ENCODE peak calls at places on chromosomes 1 and 21, in six cellular contexts. M is A549, U is endothelial cell of umbilical vein, B is thyroid gland, C is hepatocyte, R is thoracic aorta. T is an unnamed sample. For H3K4me1, the result is how much of the 10 kb centered on the place peaks cover.

GRCh38 chr1:42723511-42723910 is 16.5 kb downstream of the CLDN19 start:
- DNase-seq in M (no peak), U (no peak), B (no peak), C (no peak), R (no peak), T (no peak)

GRCh38 chr1:245205396-245205795 is 50.6 kb downstream of the KIF26B start:
- DNase-seq in M (no peak), U (no peak), B (no peak), C (no peak), R (no peak), T (no peak)

GRCh38 chr1:40798366-40799310 is 15.1 kb downstream of the KCNQ4 start:
- DNase-seq in M (no peak), U (no peak), B (no peak), C (no peak), R (no peak), T (no peak)

GRCh38 chr1:50208296-50208695 is 99.6 kb downstream of the ELAVL4 start:
- DNase-seq in M (no peak), U (no peak), B (no peak), C (no peak), R (no peak), T (no peak)

GRCh38 chr1:50774759-50775351 is 185.2 kb downstream of the FAF1 start:
- DNase-seq in M (peak), U (peak), B (no peak), C (peak), R (no peak), T (no peak)

GRCh38 chr1:117036018-117036421 is 24.1 kb upstream of the TTF2 start:
- DNase-seq in M (no peak), U (no peak), B (peak), C (peak), R (no peak), T (no peak)

GRCh38 chr21:42459583-42460215 is 36.3 kb downstream of the RSPH1 start:
- DNase-seq in M (no peak), U (no peak), B (no peak), C (no peak), R (no peak), T (no peak)

GRCh38 chr1:206551985-206552325 is 44.6 kb downstream of the RASSF5 start:
- DNase-seq in M (no peak), U (no peak), B (no peak), C (no peak), R (no peak), T (no peak)

GRCh38 chr1:13900583-13900982 is 200.6 kb downstream of the PRDM2 start:
- DNase-seq in M (no peak), U (no peak), B (no peak), C (no peak), R (no peak), T (no peak)

GRCh38 chr1:71804140-71804539 is 478.2 kb downstream of the NEGR1 start:
- DNase-seq in M (no peak), U (no peak), B (no peak), C (no peak), R (no peak), T (no peak)

GRCh38 chr1:220378571-220379302 is 106.5 kb upstream of the RAB3GAP2 start:
- DNase-seq in M (no peak), U (no peak), B (no peak), C (peak), R (no peak), T (no peak)

GRCh38 chr1:165580931-165581871 is 37.4 kb downstream of the LRRC52 start:
- DNase-seq in M (no peak), U (no peak), B (no peak), C (no peak), R (no peak), T (no peak)

GRCh38 chr1:79497193-79497773 is 490.8 kb upstream of the ADGRL4 start:
- DNase-seq in M (peak), U (peak), B (no peak), C (peak), R (no peak), T (no peak)

GRCh38 chr1:108897865-108898720 is 21.3 kb downstream of the GPSM2 start:
- DNase-seq in M (peak), U (peak), B (peak), C (peak), R (no peak), T (no peak)

GRCh38 chr1:157496121-157496526 is 56.2 kb downstream of the FCRL5 start:
- DNase-seq in M (no peak), U (peak), B (peak), C (peak), R (no peak), T (no peak)

GRCh38 chr1:118999348-119000071 is 11.4 kb upstream of the TBX15 start:
- DNase-seq in M (no peak), U (no peak), B (no peak), C (no peak), R (no peak), T (no peak)

GRCh38 chr1:19067187-19067911 is 110.9 kb upstream of the IFFO2 start:
- DNase-seq in M (no peak), U (no peak), B (peak), C (no peak), R (no peak), T (no peak)

GRCh38 chr1:151909167-151910149 is at the start of gene THEM4:
- DNase-seq in M (peak), U (peak), B (peak), C (peak), R (peak), T (peak)

GRCh38 chr1:168709896-168710305 is 19.1 kb downstream of the DPT start:
- DNase-seq in M (peak), U (no peak), B (no peak), C (peak), R (no peak), T (no peak)

GRCh38 chr1:37831809-37832208 is 23.8 kb upstream of the YRDC start:
- DNase-seq in M (no peak), U (no peak), B (no peak), C (no peak), R (no peak), T (no peak)

GRCh38 chr1:164644774-164645634 is 86.0 kb downstream of the PBX1 start:
- DNase-seq in M (peak), U (no peak), B (no peak), C (no peak), R (no peak), T (no peak)

GRCh38 chr1:50724626-50725286 is 235.3 kb downstream of the FAF1 start:
- DNase-seq in M (no peak), U (peak), B (no peak), C (no peak), R (no peak), T (no peak)

GRCh38 chr1:45016767-45017166 is 4.7 kb downstream of the UROD start:
- DNase-seq in M (no peak), U (no peak), B (no peak), C (no peak), R (no peak), T (no peak)

GRCh38 chr21:43716376-43717165 is 2.4 kb upstream of the PDXK start:
- DNase-seq in M (no peak), U (no peak), B (peak), C (no peak), R (no peak), T (no peak)

GRCh38 chr1:246218686-246219085 is 288.4 kb downstream of the SMYD3 start:
- DNase-seq in M (no peak), U (no peak), B (no peak), C (no peak), R (no peak), T (no peak)

GRCh38 chr1:1969505-1969900 is 34.1 kb downstream of the CFAP74 start:
- DNase-seq in M (no peak), U (no peak), B (no peak), C (no peak), R (no peak), T (no peak)

GRCh38 chr1:235646463-235646862 is 3.1 kb downstream of the GNG4 start:
- DNase-seq in M (no peak), U (no peak), B (no peak), C (no peak), R (no peak), T (no peak)

GRCh38 chr1:68812295-68812694 is 315.4 kb upstream of the DEPDC1 start:
- DNase-seq in M (no peak), U (no peak), B (no peak), C (no peak), R (no peak), T (no peak)

GRCh38 chr1:119361205-119361604 is 7.4 kb upstream of the HAO2 start:
- DNase-seq in M (no peak), U (no peak), B (no peak), C (no peak), R (no peak), T (no peak)

GRCh38 chr1:6785721-6786505 is 659 bp downstream of the CAMTA1 start:
- DNase-seq in M (peak), U (peak), B (peak), C (peak), R (no peak), T (no peak)

GRCh38 chr1:31069392-31069791 is 3.9 kb upstream of the PUM1 start:
- DNase-seq in M (no peak), U (no peak), B (no peak), C (no peak), R (no peak), T (no peak)

GRCh38 chr1:198168180-198168579 is 11.4 kb downstream of the NEK7 start:
- DNase-seq in M (no peak), U (no peak), B (no peak), C (no peak), R (no peak), T (no peak)

GRCh38 chr21:31961704-31962103 is 88.9 kb downstream of the HUNK start:
- DNase-seq in M (no peak), U (no peak), B (no peak), C (no peak), R (no peak), T (no peak)

GRCh38 chr1:1175221-1176062 is 1.8 kb downstream of the TTLL10 start:
- DNase-seq in M (no peak), U (no peak), B (no peak), C (no peak), R (no peak), T (no peak)

GRCh38 chr21:32203877-32204480 is 74.9 kb downstream of the MIS18A start:
- DNase-seq in M (no peak), U (peak), B (no peak), C (no peak), R (no peak), T (no peak)

GRCh38 chr21:17789085-17789484 is 30.1 kb downstream of the C21orf91 start:
- DNase-seq in M (no peak), U (no peak), B (no peak), C (no peak), R (no peak), T (no peak)

DNA sequence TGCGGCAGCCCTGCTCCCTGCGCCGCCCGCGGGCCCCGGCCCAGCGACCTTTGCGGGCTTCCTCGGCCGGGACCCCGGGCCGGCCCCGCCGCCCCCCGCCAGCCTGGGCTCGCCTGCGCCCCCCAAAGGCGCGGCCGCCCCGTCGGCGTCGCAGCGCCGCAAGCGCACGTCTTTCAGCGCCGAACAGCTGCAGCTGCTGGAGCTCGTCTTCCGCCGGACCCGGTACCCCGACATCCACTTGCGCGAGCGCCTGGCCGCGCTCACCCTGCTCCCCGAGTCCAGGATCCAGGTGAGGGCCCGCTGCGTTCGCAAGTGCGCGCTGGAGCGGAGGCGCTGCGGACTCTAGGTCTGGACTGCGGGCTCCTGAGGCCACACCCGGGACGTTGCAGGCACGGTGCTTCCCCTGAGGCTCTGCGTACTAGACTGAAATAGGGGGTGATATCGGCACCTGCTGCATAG is 351 bp downstream of the MIXL1 start:
- DNase-seq in M (no peak), U (peak), B (peak), C (peak), R (no peak), T (no peak)
- TF ChIP-seq CTCF in M (peak), U (no peak), B (no peak), C (no peak), R (no peak), T (no peak)

GRCh38 chr1:15455522-15455921 is 1.0 kb upstream of the CELA2A start:
- DNase-seq in M (no peak), U (no peak), B (no peak), C (no peak), R (no peak), T (no peak)
- H3K4me1 ChIP-seq in M (under half), U (under half), B (under half), C (under half), R (under half), T (under half)

GRCh38 chr21:45874716-45875415 is 106.7 kb upstream of the COL6A1 start:
- DNase-seq in M (no peak), U (peak), B (no peak), C (peak), R (no peak), T (no peak)
- TF ChIP-seq CTCF in M (no peak), U (no peak), B (no peak), C (no peak), R (no peak), T (no peak)

GRCh38 chr1:234280500-234280899 is 92.8 kb upstream of the COA6 start:
- DNase-seq in M (no peak), U (no peak), B (no peak), C (no peak), R (no peak), T (no peak)
- H3K4me1 ChIP-seq in M (under half), U (under half), B (under half), C (under half), R (under half), T (under half)

GRCh38 chr1:181364801-181365200 is 118.5 kb upstream of the CACNA1E start:
- DNase-seq in M (no peak), U (no peak), B (no peak), C (no peak), R (no peak), T (no peak)

GRCh38 chr1:181369416-181369815 is 113.9 kb upstream of the CACNA1E start:
- DNase-seq in M (no peak), U (no peak), B (no peak), C (no peak), R (no peak), T (no peak)

GRCh38 chr1:181366910-181367309 is 116.4 kb upstream of the CACNA1E start:
- DNase-seq in M (no peak), U (no peak), B (no peak), C (no peak), R (no peak), T (no peak)
- TF ChIP-seq CTCF in M (no peak), U (no peak), B (no peak), C (no peak), R (no peak), T (no peak)

GRCh38 chr1:160410412-160411005 is 10.1 kb downstream of the VANGL2 start:
- DNase-seq in M (no peak), U (no peak), B (no peak), C (peak), R (no peak), T (peak)

GRCh38 chr1:160413716-160414115 is 13.4 kb downstream of the VANGL2 start:
- DNase-seq in M (no peak), U (no peak), B (no peak), C (no peak), R (no peak), T (no peak)

GRCh38 chr1:160411231-160411630 is 10.9 kb downstream of the VANGL2 start:
- DNase-seq in M (no peak), U (no peak), B (no peak), C (no peak), R (no peak), T (peak)

GRCh38 chr1:160414836-160415235 is 14.5 kb downstream of the VANGL2 start:
- DNase-seq in M (no peak), U (no peak), B (no peak), C (no peak), R (no peak), T (no peak)

GRCh38 chr1:160411963-160412362 is 11.6 kb downstream of the VANGL2 start:
- DNase-seq in M (no peak), U (no peak), B (no peak), C (no peak), R (no peak), T (peak)
- H3K4me1 ChIP-seq in M (under half), U (under half), B (under half), C (under half), R (under half), T (under half)

DNA sequence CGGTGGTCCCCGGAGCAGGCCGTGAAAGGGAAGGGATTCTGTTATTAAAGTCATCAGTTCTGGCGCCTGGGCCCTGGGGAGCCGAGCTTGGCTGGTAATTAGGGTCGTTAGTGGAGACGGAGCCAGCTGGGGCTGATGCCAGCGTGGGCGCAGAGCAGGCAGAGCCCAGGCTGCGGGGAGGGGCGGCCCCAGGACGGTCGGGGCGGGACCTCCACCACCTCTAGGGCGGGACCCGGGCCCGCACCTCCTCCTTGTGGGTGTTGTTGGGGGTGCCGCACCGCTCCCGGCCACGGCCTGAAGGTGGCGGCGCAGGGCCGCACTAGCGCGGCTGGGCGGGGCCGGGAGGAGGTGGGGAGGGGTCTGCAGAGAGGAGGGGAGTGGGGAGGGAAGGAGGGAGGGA is 470.6 kb downstream of the PTPRU start:
- DNase-seq in M (peak), U (peak), B (peak), C (peak), R (no peak), T (no peak)
- TF ChIP-seq CTCF in M (peak), U (peak), B (no peak), C (peak), R (peak), T (peak)

T was measured in ascending aorta.